ENCODE peak calls at places on chromosomes 7 and 10, in eight cellular contexts. V, B, L, M, W, J, F and P are unnamed samples. For H3K9me3 and H3K4me1, the result is how much of the 10 kb centered on the place peaks cover.

GRCh38 chr7:80498481-80499349 is 13.1 kb downstream of the GNAT3 start:
- DNase-seq in M (no peak), L (no peak), B (peak), J (no peak), V (no peak), W (no peak), F (peak), P (no peak)

GRCh38 chr7:129434172-129434845 is at the start of gene STRIP2:
- DNase-seq in L (peak), F (peak), M (peak), B (peak), J (peak), V (peak), W (peak), P (peak)

GRCh38 chr10:77603529-77603927 is 34.1 kb downstream of the KCNMA1 start:
- DNase-seq in V (peak), W (no peak), M (no peak), L (no peak), B (no peak), J (no peak), F (peak), P (peak)

GRCh38 chr10:78263521-78263988 is 229.9 kb downstream of the RPS24 start:
- DNase-seq in M (no peak), V (no peak), W (peak), F (peak), J (no peak), L (no peak), B (no peak), P (no peak)

GRCh38 chr7:15291707-15292106 is 270.1 kb downstream of the AGMO start:
- DNase-seq in B (no peak), F (no peak), V (no peak), W (no peak), L (no peak), M (no peak), J (no peak), P (no peak)

GRCh38 chr10:86253171-86254072 is 113.2 kb downstream of the GRID1 start:
- DNase-seq in W (no peak), M (no peak), L (no peak), F (no peak), J (no peak), V (no peak), B (no peak), P (peak)

GRCh38 chr7:104804696-104805095 is 209.3 kb upstream of the KMT2E start:
- DNase-seq in W (no peak), V (no peak), L (no peak), M (no peak), J (no peak), B (no peak), F (no peak), P (no peak)

GRCh38 chr10:79320785-79321493 is 26.3 kb upstream of the PPIF start:
- DNase-seq in F (peak), W (peak), B (peak), M (no peak), L (no peak), J (peak), V (no peak), P (no peak)

GRCh38 chr10:126921974-126922525 is 16.8 kb downstream of the DOCK1 start:
- DNase-seq in B (peak), W (no peak), F (peak), L (no peak), J (no peak), V (no peak), M (no peak), P (no peak)

GRCh38 chr7:83162402-83163256 is at the start of gene PCLO:
- DNase-seq in B (peak), M (peak), L (no peak), F (peak), J (peak), W (peak), V (peak), P (peak)

GRCh38 chr10:35420827-35421552 is 84.7 kb downstream of the CCNY start:
- DNase-seq in L (no peak), V (peak), M (no peak), F (no peak), B (no peak), J (no peak), W (no peak), P (no peak)

GRCh38 chr10:29063806-29064644 is 224.8 kb upstream of the LYZL1 start:
- DNase-seq in V (no peak), L (no peak), W (peak), F (peak), B (peak), J (no peak), M (no peak), P (no peak)

DNA sequence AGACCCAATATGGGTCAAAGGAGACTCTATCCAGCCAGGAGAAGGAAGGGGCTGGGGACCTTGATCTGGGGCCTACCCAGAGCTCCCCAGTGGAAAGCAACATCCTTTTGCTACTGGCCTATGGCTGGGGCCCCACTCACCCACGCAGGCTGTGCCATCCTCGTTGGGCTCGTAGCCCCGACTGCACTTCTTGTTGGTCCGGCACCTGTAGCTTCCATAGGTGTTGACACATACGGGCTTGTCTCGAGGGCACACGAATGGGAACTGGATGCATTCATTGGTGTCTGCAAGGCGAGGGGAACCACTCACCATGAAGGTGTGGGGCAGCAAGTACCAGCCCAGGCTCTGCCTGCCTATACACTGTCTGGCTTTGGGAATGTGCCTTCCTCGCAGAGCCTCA is 30.5 kb downstream of the GOLGA7B start:
- DNase-seq in M (no peak), J (no peak), V (peak), F (no peak), B (no peak), W (no peak), L (no peak), P (no peak)
- H3K9me3 ChIP-seq in M (under half), J (under half), V (under half), F (under half), B (under half), W (under half), L (under half), P (under half)

DNA sequence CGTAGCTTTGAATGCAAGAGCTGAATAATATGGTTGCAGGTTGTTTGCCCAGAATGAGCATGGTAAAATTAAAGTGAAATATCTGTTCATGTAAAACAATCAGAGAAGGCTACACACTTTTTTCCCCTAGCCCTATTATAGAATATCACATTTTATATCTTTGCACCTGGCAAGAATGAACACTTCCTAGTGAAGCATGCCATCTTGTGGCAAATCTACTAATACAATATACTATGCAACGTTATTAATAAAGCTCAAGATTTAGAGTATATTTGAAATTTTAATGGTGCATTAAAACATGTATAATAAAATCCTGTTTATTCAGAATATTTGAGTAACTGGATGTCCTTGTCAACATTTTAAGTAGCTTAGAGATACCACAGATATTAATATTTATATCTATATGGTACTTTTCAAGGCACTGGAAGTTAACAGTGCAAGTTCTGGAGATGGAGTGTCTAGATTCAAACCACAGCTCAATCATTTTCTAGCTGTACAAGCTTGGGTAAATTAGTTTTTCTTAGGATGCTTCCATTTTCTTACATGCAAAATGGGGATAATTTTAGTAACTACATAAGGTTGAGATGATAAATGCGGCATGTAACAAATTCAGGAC is 643.1 kb upstream of the SEMA3D start:
- DNase-seq in W (no peak), B (peak), V (no peak), L (no peak), F (peak), M (no peak), J (no peak), P (no peak)
- TF ChIP-seq CTCF in W (peak), B (peak), V (no peak), L (no peak), F (peak), M (peak), J (peak), P (no peak)

GRCh38 chr7:39979406-39980073 is 29.5 kb downstream of the CDK13 start:
- DNase-seq in M (no peak), B (no peak), L (no peak), F (no peak), V (no peak), W (no peak), J (no peak), P (no peak)

DNA sequence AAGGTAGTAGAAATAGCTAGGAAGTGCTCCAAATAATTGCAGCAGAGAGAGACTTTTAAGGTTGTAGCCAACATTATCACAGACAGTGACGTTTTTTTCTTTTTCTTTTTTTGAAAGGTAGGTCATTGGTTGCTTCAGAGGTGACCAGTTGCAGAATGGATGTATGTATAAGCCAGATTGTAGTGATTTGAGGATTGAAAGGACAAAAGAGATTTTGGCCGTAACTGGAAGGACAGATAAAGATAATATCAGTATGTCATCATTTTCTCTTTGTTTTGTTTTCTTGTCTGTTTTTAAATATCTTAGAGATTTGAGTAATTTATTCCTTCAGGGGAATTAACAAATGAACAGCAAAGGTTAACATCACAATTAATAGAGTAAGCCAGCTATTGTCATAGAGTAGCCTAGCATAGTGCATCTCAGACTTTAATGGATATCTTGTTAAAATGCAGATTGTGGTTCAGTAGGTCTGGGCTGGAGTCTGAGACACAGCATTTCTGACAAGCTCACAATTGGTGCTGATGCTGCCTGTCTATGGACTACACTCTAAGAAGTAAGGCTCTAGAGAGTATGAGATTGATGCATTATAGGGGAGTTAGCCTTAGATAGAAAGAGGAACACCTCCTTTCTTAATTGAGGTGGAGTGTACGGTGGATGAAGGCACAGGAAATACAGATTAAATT is 28.3 kb downstream of the CDK13 start:
- DNase-seq in F (no peak), W (no peak), M (no peak), B (no peak), J (no peak), V (no peak), L (no peak), P (no peak)
- H3K4me1 ChIP-seq in F (under half), W (under half), M (under half), B (under half), J (under half), V (under half), L (half or more), P (under half)

DNA sequence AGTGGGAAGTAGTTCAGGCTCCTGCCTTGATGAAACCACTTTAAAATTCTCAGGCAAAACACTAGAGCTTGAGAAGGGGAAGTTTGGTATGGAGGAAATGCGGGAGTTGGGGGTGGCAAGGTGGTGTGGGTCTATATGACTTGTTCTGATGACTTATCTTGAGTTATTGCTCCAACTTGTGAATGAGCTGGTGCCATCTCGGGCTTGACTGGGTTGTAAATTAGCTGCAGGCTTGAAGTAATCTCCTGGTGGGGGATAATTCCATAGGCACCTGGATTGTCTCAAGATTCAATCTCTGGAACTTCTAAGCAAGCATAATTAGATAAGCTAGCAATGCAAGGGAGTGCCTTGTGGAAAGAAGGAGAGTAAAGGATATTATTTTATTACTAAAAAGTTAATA is 29.0 kb downstream of the MRPL32 start:
- DNase-seq in L (no peak), B (no peak), F (no peak), M (no peak), V (no peak), J (no peak), W (no peak), P (no peak)
- H3K9me3 ChIP-seq in L (under half), B (under half), F (under half), M (under half), V (under half), J (under half), W (under half), P (under half)

DNA sequence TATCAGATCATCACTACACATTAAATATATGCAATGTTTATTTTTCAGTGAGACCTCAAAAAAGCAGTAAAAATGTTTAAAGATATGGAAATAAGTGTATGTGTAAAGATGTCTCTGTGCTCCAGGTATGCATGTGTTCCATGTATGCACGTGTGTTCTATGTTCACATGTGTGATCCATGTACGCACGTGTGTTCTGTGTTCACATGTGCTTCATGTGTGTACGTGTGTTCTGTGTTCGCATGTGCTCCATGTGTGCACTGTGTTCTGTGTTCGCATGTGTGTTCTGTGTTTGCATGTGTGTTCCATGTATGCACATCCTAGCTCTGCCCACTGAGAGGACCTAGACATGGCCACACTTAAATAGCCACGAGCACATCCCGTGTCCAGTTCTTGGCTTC is 15.6 kb upstream of the PDIA4 start:
- DNase-seq in L (no peak), F (no peak), V (no peak), M (no peak), W (no peak), B (no peak), J (no peak), P (no peak)
- TF ChIP-seq CTCF in L (no peak), F (no peak), V (no peak), M (no peak), W (no peak), B (no peak), J (no peak), P (no peak)

GRCh38 chr10:62647375-62648092 is 157.0 kb upstream of the ADO start:
- DNase-seq in M (no peak), W (no peak), J (no peak), L (no peak), F (no peak), B (no peak), V (no peak), P (no peak)
- H3K4me1 ChIP-seq in M (under half), W (under half), J (under half), L (under half), F (under half), B (under half), V (under half), P (under half)

GRCh38 chr7:157831143-157831900 is 494.5 kb downstream of the DNAJB6 start:
- DNase-seq in W (no peak), B (no peak), L (no peak), F (no peak), J (peak), V (peak), M (no peak), P (no peak)
- H3K9me3 ChIP-seq in W (under half), B (under half), L (under half), F (half or more), J (under half), V (under half), M (under half), P (under half)

GRCh38 chr10:101064415-101065030 is 2.7 kb downstream of the KAZALD1 start:
- DNase-seq in J (no peak), W (no peak), B (no peak), M (no peak), V (no peak), F (no peak), L (no peak), P (no peak)

GRCh38 chr10:101066890-101067355 is 5.1 kb downstream of the KAZALD1 start:
- DNase-seq in V (no peak), W (peak), F (no peak), L (no peak), J (no peak), M (no peak), B (no peak), P (no peak)

GRCh38 chr10:101065479-101066145 is 3.8 kb downstream of the KAZALD1 start:
- DNase-seq in V (no peak), F (peak), B (peak), L (no peak), J (no peak), M (no peak), W (no peak), P (no peak)

GRCh38 chr10:101067356-101068083 is 5.7 kb downstream of the KAZALD1 start:
- DNase-seq in F (peak), M (peak), L (no peak), B (peak), V (peak), W (peak), J (no peak), P (peak)

GRCh38 chr10:101066146-101066889 is 4.5 kb downstream of the KAZALD1 start:
- DNase-seq in V (peak), J (no peak), M (peak), L (no peak), F (peak), W (peak), B (peak), P (peak)
- TF ChIP-seq CTCF in V (peak), J (peak), M (peak), L (peak), F (peak), W (peak), B (peak), P (no peak)